ENCODE peak calls at places on chromosomes 16 and 17, in nine cellular contexts. P is AG09319, Z is left colon, W is NCI-H226, I is psoas muscle, F is AG04450, V is HEK293T, U is cardiac fibroblast, B is ACHN. Y is an unnamed sample.
A peak's percentile ranks its signal among the peaks of the same experiment; 100 is the strongest.

GRCh38 chr17:6330936-6331335 is 104.0 kb downstream of the AIPL1 start:
- DNase-seq in P (no peak), Z (no peak), W (no peak), I (no peak), F (no peak), V (no peak), U (no peak), B (no peak), Y (no peak)

GRCh38 chr17:48611213-48611612 is 396 bp upstream of the HOXB7 start:
- DNase-seq in P (no peak), Z (peak; percentile 54), W (no peak), I (no peak), F (no peak), V (no peak), U (no peak), B (peak; percentile 59), Y (peak; percentile 65)

GRCh38 chr17:76492250-76492988 is 8.8 kb downstream of the RHBDF2 start:
- DNase-seq in P (no peak), Z (peak; percentile 70), W (no peak), I (no peak), F (no peak), V (no peak), U (no peak), B (no peak), Y (peak; percentile 78)

GRCh38 chr17:48047113-48047740 is 932 bp upstream of the NFE2L1 start:
- DNase-seq in P (no peak), Z (no peak), W (no peak), I (no peak), F (no peak), V (no peak), U (no peak), B (peak; percentile 41), Y (no peak)

GRCh38 chr16:28974007-28974436 is 556 bp upstream of the SPNS1 start:
- DNase-seq in P (peak; percentile 27), Z (peak; percentile 71), W (peak; percentile 54), I (peak; percentile 70), F (peak; percentile 41), V (peak; percentile 75), U (peak; percentile 74), B (peak; percentile 87), Y (peak; percentile 55)

GRCh38 chr17:74981318-74981978 is 6.0 kb upstream of the CDR2L start:
- DNase-seq in P (no peak), Z (no peak), W (no peak), I (no peak), F (no peak), V (no peak), U (no peak), B (no peak), Y (no peak)

GRCh38 chr16:3797904-3798811 is 80.8 kb upstream of the TRAP1 start:
- DNase-seq in P (no peak), Z (no peak), W (peak; percentile 12), I (no peak), F (no peak), V (no peak), U (no peak), B (no peak), Y (no peak)

GRCh38 chr16:87780385-87780989 is 14.7 kb upstream of the KLHDC4 start:
- DNase-seq in P (no peak), Z (peak; percentile 27), W (peak; percentile 53), I (no peak), F (no peak), V (no peak), U (peak; percentile 57), B (no peak), Y (peak; percentile 35)

GRCh38 chr16:1097800-1098199 is 1.8 kb upstream of the C1QTNF8 start:
- DNase-seq in P (no peak), Z (no peak), W (no peak), I (peak; percentile 96), F (no peak), V (no peak), U (no peak), B (peak; percentile 20), Y (no peak)

GRCh38 chr17:13688716-13689115 is 87.0 kb upstream of the HS3ST3A1 start:
- DNase-seq in P (no peak), Z (no peak), W (no peak), I (no peak), F (no peak), V (no peak), U (no peak), B (no peak), Y (no peak)

GRCh38 chr17:30235386-30236296 is at the start of gene SLC6A4:
- DNase-seq in P (no peak), Z (no peak), W (no peak), I (no peak), F (no peak), V (no peak), U (no peak), B (peak; percentile 17), Y (no peak)

GRCh38 chr16:27803775-27804549 is 254.0 kb downstream of the KATNIP start:
- DNase-seq in P (no peak), Z (no peak), W (no peak), I (no peak), F (no peak), V (no peak), U (no peak), B (no peak), Y (no peak)

GRCh38 chr16:73086108-73086507 is 38.2 kb upstream of the ZFHX3 start:
- DNase-seq in P (no peak), Z (no peak), W (no peak), I (no peak), F (no peak), V (no peak), U (no peak), B (no peak), Y (no peak)

GRCh38 chr16:11402051-11402744 is 56.9 kb downstream of the RMI2 start:
- DNase-seq in P (no peak), Z (no peak), W (no peak), I (no peak), F (no peak), V (no peak), U (no peak), B (no peak), Y (peak; percentile 16)

GRCh38 chr17:71163121-71163812 is 957.6 kb upstream of the SOX9 start:
- DNase-seq in P (no peak), Z (peak; percentile 8), W (no peak), I (no peak), F (no peak), V (peak; percentile 37), U (no peak), B (no peak), Y (peak; percentile 38)

GRCh38 chr16:89491974-89492687 is 1.8 kb upstream of the ANKRD11 start:
- DNase-seq in P (no peak), Z (no peak), W (no peak), I (no peak), F (no peak), V (no peak), U (no peak), B (no peak), Y (no peak)

GRCh38 chr16:17318200-17318599 is 152.6 kb downstream of the XYLT1 start:
- DNase-seq in P (no peak), Z (no peak), W (no peak), I (no peak), F (no peak), V (no peak), U (peak; percentile 68), B (no peak), Y (no peak)